ENCODE peak calls at places on chromosome 14, in eight cellular contexts. One of them, this sample, is unnamed.

GRCh38 chr14:24132061-24132685 is 1.7 kb downstream of the FITM1 start:
- DNase-seq in gastrocnemius medialis: no peak
- DNase-seq in CD8-positive, alpha-beta T cell: no peak
- DNase-seq in RWPE1: no peak
- DNase-seq in AG04449: no peak
- DNase-seq in coronary artery: no peak
- DNase-seq in cardiac fibroblast: no peak
- DNase-seq in ascending aorta: no peak
- DNase-seq in this sample: no peak

GRCh38 chr14:68654471-68654941 is 138.4 kb downstream of the ZFP36L1 start:
- DNase-seq in gastrocnemius medialis: no peak
- DNase-seq in AG04449: no peak
- DNase-seq in CD8-positive, alpha-beta T cell: no peak
- DNase-seq in ascending aorta: no peak
- DNase-seq in cardiac fibroblast: no peak
- DNase-seq in coronary artery: peak
- DNase-seq in RWPE1: no peak
- DNase-seq in this sample: no peak

GRCh38 chr14:21016791-21017190 is 8.1 kb downstream of the NDRG2 start:
- DNase-seq in coronary artery: no peak
- DNase-seq in AG04449: no peak
- DNase-seq in cardiac fibroblast: no peak
- DNase-seq in CD8-positive, alpha-beta T cell: no peak
- DNase-seq in ascending aorta: no peak
- DNase-seq in gastrocnemius medialis: no peak
- DNase-seq in RWPE1: no peak
- DNase-seq in this sample: no peak

GRCh38 chr14:81890020-81890419 is 356.4 kb upstream of the SEL1L start:
- DNase-seq in cardiac fibroblast: no peak
- DNase-seq in coronary artery: no peak
- DNase-seq in gastrocnemius medialis: no peak
- DNase-seq in CD8-positive, alpha-beta T cell: no peak
- DNase-seq in RWPE1: no peak
- DNase-seq in AG04449: no peak
- DNase-seq in ascending aorta: no peak
- DNase-seq in this sample: no peak

GRCh38 chr14:33282181-33282580 is 343.5 kb downstream of the NPAS3 start:
- DNase-seq in coronary artery: no peak
- DNase-seq in cardiac fibroblast: no peak
- DNase-seq in CD8-positive, alpha-beta T cell: no peak
- DNase-seq in RWPE1: no peak
- DNase-seq in AG04449: no peak
- DNase-seq in ascending aorta: no peak
- DNase-seq in gastrocnemius medialis: no peak
- DNase-seq in this sample: no peak

GRCh38 chr14:64968651-64969050 is 3.5 kb downstream of the RAB15 start:
- DNase-seq in AG04449: no peak
- DNase-seq in CD8-positive, alpha-beta T cell: no peak
- DNase-seq in gastrocnemius medialis: no peak
- DNase-seq in ascending aorta: no peak
- DNase-seq in coronary artery: no peak
- DNase-seq in cardiac fibroblast: no peak
- DNase-seq in RWPE1: no peak
- DNase-seq in this sample: no peak

GRCh38 chr14:58864751-58865519 is 227.2 kb downstream of the DACT1 start:
- DNase-seq in ascending aorta: no peak
- DNase-seq in gastrocnemius medialis: no peak
- DNase-seq in CD8-positive, alpha-beta T cell: no peak
- DNase-seq in cardiac fibroblast: peak
- DNase-seq in AG04449: no peak
- DNase-seq in coronary artery: no peak
- DNase-seq in RWPE1: no peak
- DNase-seq in this sample: no peak

GRCh38 chr14:76781648-76782051 is 20.4 kb downstream of the VASH1 start:
- DNase-seq in gastrocnemius medialis: no peak
- DNase-seq in AG04449: no peak
- DNase-seq in cardiac fibroblast: no peak
- DNase-seq in ascending aorta: no peak
- DNase-seq in RWPE1: no peak
- DNase-seq in coronary artery: no peak
- DNase-seq in CD8-positive, alpha-beta T cell: no peak
- DNase-seq in this sample: no peak

DNA sequence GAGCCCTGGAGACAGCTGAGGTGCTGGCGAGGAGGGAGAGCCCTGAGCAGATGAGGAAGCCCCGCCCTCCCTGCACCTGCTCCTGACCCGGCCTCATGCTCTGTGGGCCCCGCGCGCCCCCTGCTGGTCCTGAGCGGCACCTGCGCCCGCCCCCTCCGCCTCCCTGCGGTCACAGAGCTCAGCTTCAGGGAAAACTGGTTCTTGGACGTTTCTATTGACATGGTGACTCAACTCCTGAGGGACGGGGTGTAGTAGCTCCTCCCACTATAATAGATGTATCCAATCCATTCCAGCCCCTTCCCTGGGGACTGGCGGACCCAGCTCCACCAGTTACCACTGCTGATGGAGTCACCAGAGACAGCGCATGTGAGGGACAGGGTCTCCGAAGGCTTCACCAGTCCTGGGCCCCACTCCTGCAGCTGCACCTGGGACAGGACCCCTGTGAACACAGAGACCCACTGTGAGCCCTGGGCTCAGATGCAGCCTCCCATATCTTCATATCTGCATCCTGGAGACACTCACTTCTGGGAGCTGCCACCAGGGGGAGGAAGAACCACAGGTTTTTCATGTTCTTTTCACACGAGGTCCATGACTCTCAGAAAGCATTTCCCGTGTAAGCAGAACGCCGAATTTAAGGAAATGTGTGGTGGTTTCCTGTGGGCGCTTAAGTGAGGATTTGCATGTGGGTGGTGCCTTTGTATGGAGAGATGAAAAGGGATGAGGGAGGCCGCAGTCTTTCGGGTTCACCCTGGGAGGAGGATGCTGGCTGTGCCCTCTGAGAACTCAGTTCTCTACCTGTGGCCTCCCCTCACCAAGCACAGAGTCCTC is 1346.5 kb downstream of the TMEM121 start:
- DNase-seq in ascending aorta: no peak
- DNase-seq in cardiac fibroblast: peak
- DNase-seq in AG04449: no peak
- DNase-seq in RWPE1: peak
- DNase-seq in gastrocnemius medialis: no peak
- DNase-seq in coronary artery: no peak
- DNase-seq in CD8-positive, alpha-beta T cell: peak
- DNase-seq in this sample: no peak
- TF ChIP-seq CTCF in ascending aorta: no peak
- TF ChIP-seq CTCF in cardiac fibroblast: peak
- TF ChIP-seq CTCF in AG04449: no peak
- TF ChIP-seq CTCF in RWPE1: peak
- TF ChIP-seq CTCF in gastrocnemius medialis: no peak
- TF ChIP-seq CTCF in coronary artery: no peak
- TF ChIP-seq CTCF in CD8-positive, alpha-beta T cell: peak
- TF ChIP-seq CTCF in this sample: no peak

GRCh38 chr14:73775339-73776193 is 61.4 kb upstream of the PNMA1 start:
- DNase-seq in RWPE1: no peak
- DNase-seq in AG04449: no peak
- DNase-seq in gastrocnemius medialis: no peak
- DNase-seq in coronary artery: no peak
- DNase-seq in CD8-positive, alpha-beta T cell: no peak
- DNase-seq in cardiac fibroblast: no peak
- DNase-seq in ascending aorta: no peak
- DNase-seq in this sample: no peak

GRCh38 chr14:73776194-73776537 is 62.0 kb upstream of the PNMA1 start:
- DNase-seq in gastrocnemius medialis: no peak
- DNase-seq in RWPE1: no peak
- DNase-seq in AG04449: no peak
- DNase-seq in ascending aorta: no peak
- DNase-seq in coronary artery: no peak
- DNase-seq in cardiac fibroblast: no peak
- DNase-seq in CD8-positive, alpha-beta T cell: no peak
- DNase-seq in this sample: no peak

GRCh38 chr14:73778736-73779135 is 64.6 kb upstream of the PNMA1 start:
- DNase-seq in ascending aorta: no peak
- DNase-seq in gastrocnemius medialis: no peak
- DNase-seq in CD8-positive, alpha-beta T cell: no peak
- DNase-seq in cardiac fibroblast: no peak
- DNase-seq in AG04449: no peak
- DNase-seq in RWPE1: no peak
- DNase-seq in coronary artery: no peak
- DNase-seq in this sample: no peak

GRCh38 chr14:73774671-73775070 is 60.5 kb upstream of the PNMA1 start:
- DNase-seq in ascending aorta: no peak
- DNase-seq in cardiac fibroblast: no peak
- DNase-seq in RWPE1: no peak
- DNase-seq in gastrocnemius medialis: no peak
- DNase-seq in coronary artery: no peak
- DNase-seq in AG04449: no peak
- DNase-seq in CD8-positive, alpha-beta T cell: no peak
- DNase-seq in this sample: no peak

DNA sequence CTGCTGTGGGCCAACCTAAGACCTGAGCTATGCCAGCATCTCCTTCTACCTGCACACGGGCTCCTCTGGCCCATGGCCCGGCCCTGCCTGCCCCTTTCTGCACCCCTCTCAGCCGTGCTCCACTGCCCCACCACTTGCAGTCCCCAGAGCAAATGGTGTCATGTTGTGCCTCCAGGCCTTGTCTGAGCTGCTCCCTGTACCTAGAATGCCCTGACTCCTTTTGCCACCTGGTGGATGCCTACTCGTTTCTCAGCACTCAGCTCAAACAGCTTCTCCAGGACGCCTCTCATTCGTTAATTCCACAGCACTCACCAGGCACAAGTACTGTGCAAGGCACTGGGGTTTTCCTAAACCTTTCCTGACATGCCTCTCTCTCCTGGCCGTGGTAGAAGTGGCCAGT is 63.2 kb upstream of the PNMA1 start:
- DNase-seq in ascending aorta: no peak
- DNase-seq in RWPE1: no peak
- DNase-seq in gastrocnemius medialis: no peak
- DNase-seq in cardiac fibroblast: no peak
- DNase-seq in AG04449: no peak
- DNase-seq in CD8-positive, alpha-beta T cell: no peak
- DNase-seq in coronary artery: no peak
- DNase-seq in this sample: no peak
- TF ChIP-seq CTCF in ascending aorta: no peak
- TF ChIP-seq CTCF in RWPE1: no peak
- TF ChIP-seq CTCF in gastrocnemius medialis: peak
- TF ChIP-seq CTCF in cardiac fibroblast: no peak
- TF ChIP-seq CTCF in AG04449: no peak
- TF ChIP-seq CTCF in CD8-positive, alpha-beta T cell: no peak
- TF ChIP-seq CTCF in coronary artery: no peak
- TF ChIP-seq CTCF in this sample: no peak

GRCh38 chr14:93330609-93331000 is 2.2 kb downstream of the BTBD7 start:
- DNase-seq in AG04449: no peak
- DNase-seq in gastrocnemius medialis: no peak
- DNase-seq in coronary artery: no peak
- DNase-seq in CD8-positive, alpha-beta T cell: no peak
- DNase-seq in RWPE1: peak
- DNase-seq in ascending aorta: no peak
- DNase-seq in cardiac fibroblast: no peak
- DNase-seq in this sample: no peak

GRCh38 chr14:93331375-93332031 is 1.3 kb downstream of the BTBD7 start:
- DNase-seq in CD8-positive, alpha-beta T cell: no peak
- DNase-seq in RWPE1: no peak
- DNase-seq in ascending aorta: no peak
- DNase-seq in coronary artery: no peak
- DNase-seq in cardiac fibroblast: no peak
- DNase-seq in gastrocnemius medialis: no peak
- DNase-seq in AG04449: no peak
- DNase-seq in this sample: no peak

GRCh38 chr14:93332032-93332852 is 594 bp downstream of the BTBD7 start:
- DNase-seq in cardiac fibroblast: peak
- DNase-seq in gastrocnemius medialis: peak
- DNase-seq in CD8-positive, alpha-beta T cell: peak
- DNase-seq in RWPE1: peak
- DNase-seq in coronary artery: peak
- DNase-seq in ascending aorta: no peak
- DNase-seq in AG04449: no peak
- DNase-seq in this sample: no peak

GRCh38 chr14:93333631-93334095 is 827 bp upstream of the BTBD7 start:
- DNase-seq in cardiac fibroblast: no peak
- DNase-seq in gastrocnemius medialis: no peak
- DNase-seq in coronary artery: no peak
- DNase-seq in ascending aorta: no peak
- DNase-seq in RWPE1: no peak
- DNase-seq in AG04449: no peak
- DNase-seq in CD8-positive, alpha-beta T cell: no peak
- DNase-seq in this sample: no peak

DNA sequence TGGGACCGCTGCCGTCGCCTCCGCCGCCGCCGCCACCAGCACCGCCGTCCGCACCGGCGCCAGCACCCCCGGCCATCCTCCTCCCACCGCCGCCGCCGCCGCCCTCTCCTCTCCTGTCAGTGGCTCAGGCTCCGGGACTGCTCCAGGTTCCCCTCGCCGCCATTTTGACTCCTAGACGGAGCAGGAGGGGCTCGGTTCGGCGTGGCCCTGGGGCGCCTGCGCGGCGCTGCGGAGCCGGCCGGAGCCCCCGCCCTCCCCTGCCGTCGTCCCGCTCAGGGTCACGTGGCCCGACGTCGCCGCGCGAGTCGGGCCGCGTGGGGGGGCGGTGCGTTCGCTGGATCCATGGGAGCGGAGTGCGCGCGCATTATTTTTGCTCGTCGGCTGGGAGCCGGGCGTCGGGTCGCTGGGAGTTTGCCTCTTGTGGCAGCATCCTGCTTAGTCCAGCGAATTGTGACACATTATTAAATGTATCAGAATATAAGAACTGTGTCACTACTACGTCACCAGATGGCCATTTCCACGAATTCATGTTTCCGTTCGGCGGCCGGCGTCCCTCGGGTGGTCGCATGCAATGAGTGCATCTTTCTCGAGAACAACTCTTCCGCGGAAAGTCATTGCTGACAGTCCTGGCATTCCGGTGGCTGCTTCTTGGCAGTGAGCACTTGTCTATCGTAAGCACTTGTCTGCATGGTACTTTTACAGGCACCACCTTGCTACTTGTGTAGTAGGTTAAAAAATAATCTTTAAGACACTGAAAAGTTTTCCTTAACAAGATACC is at the start of gene BTBD7:
- DNase-seq in cardiac fibroblast: peak
- DNase-seq in gastrocnemius medialis: peak
- DNase-seq in coronary artery: peak
- DNase-seq in ascending aorta: peak
- DNase-seq in AG04449: peak
- DNase-seq in CD8-positive, alpha-beta T cell: peak
- DNase-seq in RWPE1: peak
- DNase-seq in this sample: peak
- TF ChIP-seq CTCF in cardiac fibroblast: peak
- TF ChIP-seq CTCF in gastrocnemius medialis: no peak
- TF ChIP-seq CTCF in coronary artery: no peak
- TF ChIP-seq CTCF in ascending aorta: no peak
- TF ChIP-seq CTCF in AG04449: no peak
- TF ChIP-seq CTCF in CD8-positive, alpha-beta T cell: no peak
- TF ChIP-seq CTCF in RWPE1: peak
- TF ChIP-seq CTCF in this sample: no peak

DNA sequence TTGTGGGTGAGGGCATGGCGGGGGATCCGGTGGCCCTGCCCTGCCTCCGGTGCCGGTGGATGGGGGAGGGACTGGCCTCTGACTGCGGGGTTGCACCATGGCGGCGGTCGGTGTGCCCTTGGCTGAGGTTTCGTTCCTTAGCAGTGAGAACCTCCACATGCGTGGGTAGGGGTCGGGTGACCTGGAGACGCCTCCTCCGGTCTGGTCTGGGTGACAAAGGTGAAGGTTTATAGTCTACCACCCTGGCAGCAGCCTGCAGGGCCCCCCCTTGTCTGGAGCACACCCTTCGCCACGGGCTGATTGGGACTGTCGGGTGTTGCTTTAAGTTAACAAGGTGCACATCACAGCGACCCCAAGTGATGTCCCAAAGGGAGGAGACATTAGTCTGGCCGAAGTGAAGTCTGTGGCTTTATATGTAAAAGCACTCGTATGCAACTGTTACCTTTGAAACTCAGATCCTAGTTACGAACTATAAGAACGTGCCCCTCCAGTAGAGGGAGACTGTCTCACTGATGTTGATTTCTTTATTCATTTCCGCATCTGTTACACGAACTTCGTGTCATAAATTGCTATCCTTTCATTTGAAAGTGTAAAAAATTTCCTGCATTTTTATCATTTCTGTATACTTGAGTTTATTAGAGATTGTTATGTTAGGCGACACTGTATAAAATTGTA is 74.4 kb downstream of the WDR20 start:
- DNase-seq in CD8-positive, alpha-beta T cell: no peak
- DNase-seq in RWPE1: no peak
- DNase-seq in cardiac fibroblast: no peak
- DNase-seq in AG04449: no peak
- DNase-seq in ascending aorta: no peak
- DNase-seq in gastrocnemius medialis: no peak
- DNase-seq in coronary artery: no peak
- DNase-seq in this sample: no peak
- TF ChIP-seq CTCF in CD8-positive, alpha-beta T cell: no peak
- TF ChIP-seq CTCF in RWPE1: no peak
- TF ChIP-seq CTCF in cardiac fibroblast: no peak
- TF ChIP-seq CTCF in AG04449: no peak
- TF ChIP-seq CTCF in ascending aorta: no peak
- TF ChIP-seq CTCF in gastrocnemius medialis: no peak
- TF ChIP-seq CTCF in coronary artery: no peak
- TF ChIP-seq CTCF in this sample: no peak